ENCODE peak calls at places on chromosome 12, in six cellular contexts. O, E, A, P, V and G are unnamed samples. For H3K4me1, the result is how much of the 10 kb centered on the place peaks cover.

GRCh38 chr12:54879579-54879978 is 25.3 kb downstream of the MUCL1 start:
- DNase-seq in E (no peak), O (no peak), A (no peak), P (no peak), V (peak), G (no peak)

GRCh38 chr12:12327802-12328201 is 22.2 kb downstream of the MANSC1 start:
- DNase-seq in E (peak), V (peak), O (no peak), P (peak), A (no peak), G (peak)

GRCh38 chr12:108850854-108851573 is 6.4 kb downstream of the SSH1 start:
- DNase-seq in O (no peak), P (peak), A (no peak), V (peak), E (peak), G (no peak)

GRCh38 chr12:121467638-121468403 is 67.9 kb downstream of the RNF34 start:
- DNase-seq in O (peak), P (peak), A (no peak), V (peak), E (no peak), G (no peak)

GRCh38 chr12:43347026-43347425 is 205.0 kb downstream of the ADAMTS20 start:
- DNase-seq in P (no peak), E (no peak), V (no peak), O (no peak), A (no peak), G (no peak)

GRCh38 chr12:108734200-108734906 is 3.0 kb upstream of the CORO1C start:
- DNase-seq in V (peak), A (peak), O (no peak), P (peak), E (peak), G (no peak)

GRCh38 chr12:109797905-109798669 is 35.1 kb downstream of the TRPV4 start:
- DNase-seq in V (no peak), A (no peak), P (peak), O (no peak), E (no peak), G (no peak)

GRCh38 chr12:53980448-53981388 is 4.2 kb upstream of the HOXC10 start:
- DNase-seq in A (no peak), E (no peak), P (no peak), V (no peak), O (no peak), G (no peak)

GRCh38 chr12:120842595-120842994 is 61.6 kb downstream of the SPPL3 start:
- DNase-seq in E (peak), V (peak), A (no peak), O (no peak), P (no peak), G (no peak)

GRCh38 chr12:4268549-4269181 is 4.9 kb upstream of the CCND2 start:
- DNase-seq in E (no peak), V (peak), P (no peak), O (no peak), A (peak), G (no peak)

GRCh38 chr12:46843811-46844210 is 18.0 kb upstream of the SLC38A4 start:
- DNase-seq in E (peak), O (no peak), A (no peak), P (no peak), V (peak), G (no peak)

GRCh38 chr12:122040579-122041386 is 19.1 kb downstream of the BCL7A start:
- DNase-seq in E (no peak), V (no peak), A (peak), P (peak), O (peak), G (no peak)

GRCh38 chr12:32091696-32092095 is 15.0 kb upstream of the BICD1 start:
- DNase-seq in O (no peak), V (no peak), P (no peak), A (no peak), E (no peak), G (no peak)

GRCh38 chr12:64890873-64891468 is 66.5 kb downstream of the TBC1D30 start:
- DNase-seq in P (peak), V (peak), O (no peak), A (no peak), E (peak), G (peak)

GRCh38 chr12:111887916-111888745 is 46.1 kb downstream of the MAPKAPK5 start:
- DNase-seq in A (no peak), E (no peak), V (no peak), O (no peak), P (no peak), G (no peak)

GRCh38 chr12:6340745-6341438 is 984 bp downstream of the TNFRSF1A start:
- DNase-seq in A (no peak), V (no peak), P (no peak), E (no peak), O (no peak), G (no peak)

GRCh38 chr12:6369916-6370575 is 5.3 kb downstream of the SCNN1A start:
- DNase-seq in P (peak), O (no peak), A (no peak), E (no peak), V (no peak), G (no peak)

GRCh38 chr12:82931349-82932116 is 244.8 kb downstream of the TMTC2 start:
- DNase-seq in P (no peak), V (peak), O (no peak), E (no peak), A (no peak), G (peak)

GRCh38 chr12:120767071-120768024 is 41.7 kb downstream of the ACADS start:
- DNase-seq in O (no peak), A (no peak), P (no peak), E (no peak), V (no peak), G (no peak)

GRCh38 chr12:109775172-109775881 is 57.9 kb downstream of the TRPV4 start:
- DNase-seq in A (peak), O (peak), P (peak), E (peak), V (peak), G (peak)

GRCh38 chr12:67726868-67727267 is 78.3 kb downstream of the DYRK2 start:
- DNase-seq in P (no peak), O (no peak), E (no peak), A (no peak), V (no peak), G (no peak)

GRCh38 chr12:39505562-39505961 is 62.6 kb upstream of the KIF21A start:
- DNase-seq in V (no peak), O (no peak), P (no peak), A (no peak), E (no peak), G (no peak)

GRCh38 chr12:25960176-25960575 is 1.7 kb downstream of the RASSF8 start:
- DNase-seq in A (no peak), P (peak), E (peak), V (peak), O (no peak), G (no peak)

GRCh38 chr12:44525806-44526654 is 350.1 kb downstream of the NELL2 start:
- DNase-seq in E (no peak), P (no peak), A (no peak), V (no peak), O (no peak), G (no peak)

GRCh38 chr12:105945935-105946334 is 192.8 kb downstream of the NUAK1 start:
- DNase-seq in V (no peak), O (no peak), E (no peak), A (no peak), P (no peak), G (peak)

GRCh38 chr12:128795530-128796361 is 28.0 kb downstream of the SLC15A4 start:
- DNase-seq in P (no peak), O (peak), V (no peak), A (no peak), E (no peak), G (no peak)

GRCh38 chr12:104152691-104153241 is 14.8 kb upstream of the NFYB start:
- DNase-seq in P (no peak), O (no peak), E (no peak), A (no peak), V (no peak), G (no peak)

GRCh38 chr12:38904932-38905479 is 385 bp downstream of the CPNE8 start:
- DNase-seq in A (peak), E (no peak), V (no peak), O (peak), P (peak), G (peak)

GRCh38 chr12:86249276-86249675 is 6.9 kb downstream of the MGAT4C start:
- DNase-seq in A (no peak), O (no peak), V (no peak), P (no peak), E (no peak), G (no peak)

GRCh38 chr12:38159092-38159551 is 157.5 kb upstream of the ALG10B start:
- DNase-seq in E (no peak), P (no peak), A (no peak), V (no peak), O (peak), G (no peak)

GRCh38 chr12:110067531-110067930 is 19.2 kb upstream of the C12orf76 start:
- DNase-seq in O (no peak), A (no peak), E (no peak), P (peak), V (no peak), G (no peak)

GRCh38 chr12:53508534-53509199 is 1.4 kb upstream of the NPFF start:
- DNase-seq in E (peak), V (peak), P (peak), O (peak), A (peak), G (peak)

GRCh38 chr12:103538397-103538796 is 42.6 kb upstream of the C12orf42 start:
- DNase-seq in A (no peak), P (no peak), V (no peak), O (no peak), E (no peak), G (no peak)

GRCh38 chr12:102347761-102348160 is 132.6 kb downstream of the IGF1 start:
- DNase-seq in E (no peak), A (no peak), V (no peak), O (no peak), P (no peak), G (no peak)

GRCh38 chr12:102342281-102343006 is 137.9 kb downstream of the IGF1 start:
- DNase-seq in V (no peak), E (no peak), P (no peak), A (no peak), O (no peak), G (no peak)

GRCh38 chr12:102343361-102344121 is 136.8 kb downstream of the IGF1 start:
- DNase-seq in E (peak), A (no peak), O (no peak), V (peak), P (peak), G (no peak)

GRCh38 chr12:102349079-102349478 is 131.3 kb downstream of the IGF1 start:
- DNase-seq in E (no peak), V (no peak), A (no peak), O (no peak), P (no peak), G (no peak)

GRCh38 chr12:102344691-102345090 is 135.7 kb downstream of the IGF1 start:
- DNase-seq in P (no peak), V (no peak), A (no peak), O (no peak), E (no peak), G (no peak)
- H3K4me1 ChIP-seq in P (under half), V (under half), A (under half), O (under half), E (under half), G (under half)

DNA sequence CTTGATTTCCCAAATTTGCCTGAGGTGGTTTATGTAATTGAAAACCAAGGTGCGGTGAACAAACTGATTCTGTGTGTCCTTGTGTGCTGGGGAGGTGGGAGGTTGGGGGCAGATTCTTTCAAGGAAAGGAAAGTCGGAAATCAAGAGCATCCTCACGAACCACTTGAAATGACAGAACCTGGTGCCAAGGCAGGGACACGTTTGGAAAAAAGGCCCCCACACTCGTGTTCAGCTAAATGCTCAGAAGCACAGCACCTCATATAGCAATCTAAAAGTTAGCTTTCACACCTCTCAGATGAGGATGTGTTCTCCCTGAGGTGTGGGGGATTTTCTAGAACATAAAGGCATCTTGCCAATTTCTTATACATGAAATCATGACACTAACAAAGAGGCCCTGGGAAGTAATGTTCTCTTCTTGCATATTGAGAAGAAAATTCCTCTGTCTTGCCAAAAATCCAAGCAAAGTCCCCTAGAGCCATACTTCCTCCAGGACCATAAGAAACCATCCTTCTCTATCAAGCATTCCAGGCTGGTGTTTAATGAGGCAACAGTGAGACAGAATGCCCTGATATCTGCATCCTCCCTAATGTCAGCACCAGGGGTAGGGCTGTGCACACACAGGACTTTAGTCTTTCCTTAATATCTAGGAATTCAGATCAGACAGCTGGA is 119.7 kb downstream of the PLXNC1 start:
- DNase-seq in E (no peak), O (no peak), V (peak), A (no peak), P (no peak), G (no peak)
- H3K4me3 ChIP-seq in E (no peak), O (no peak), V (peak), A (no peak), P (no peak), G (no peak)

GRCh38 chr12:15244341-15244740 is 23.1 kb upstream of the RERG start:
- DNase-seq in E (no peak), O (no peak), V (no peak), P (no peak), A (no peak), G (no peak)
- H3K4me1 ChIP-seq in E (under half), O (under half), V (under half), P (under half), A (under half), G (under half)

GRCh38 chr12:66048218-66048842 is 82.2 kb downstream of the LLPH start:
- DNase-seq in A (peak), E (no peak), V (no peak), O (no peak), P (no peak), G (no peak)

GRCh38 chr12:66050610-66051009 is 79.9 kb downstream of the LLPH start:
- DNase-seq in V (no peak), A (no peak), E (no peak), O (no peak), P (no peak), G (no peak)

GRCh38 chr12:66048843-66049537 is 81.6 kb downstream of the LLPH start:
- DNase-seq in V (peak), P (peak), A (no peak), O (no peak), E (peak), G (no peak)

GRCh38 chr12:66050283-66050576 is 80.3 kb downstream of the LLPH start:
- DNase-seq in E (no peak), P (no peak), A (no peak), V (no peak), O (no peak), G (no peak)

DNA sequence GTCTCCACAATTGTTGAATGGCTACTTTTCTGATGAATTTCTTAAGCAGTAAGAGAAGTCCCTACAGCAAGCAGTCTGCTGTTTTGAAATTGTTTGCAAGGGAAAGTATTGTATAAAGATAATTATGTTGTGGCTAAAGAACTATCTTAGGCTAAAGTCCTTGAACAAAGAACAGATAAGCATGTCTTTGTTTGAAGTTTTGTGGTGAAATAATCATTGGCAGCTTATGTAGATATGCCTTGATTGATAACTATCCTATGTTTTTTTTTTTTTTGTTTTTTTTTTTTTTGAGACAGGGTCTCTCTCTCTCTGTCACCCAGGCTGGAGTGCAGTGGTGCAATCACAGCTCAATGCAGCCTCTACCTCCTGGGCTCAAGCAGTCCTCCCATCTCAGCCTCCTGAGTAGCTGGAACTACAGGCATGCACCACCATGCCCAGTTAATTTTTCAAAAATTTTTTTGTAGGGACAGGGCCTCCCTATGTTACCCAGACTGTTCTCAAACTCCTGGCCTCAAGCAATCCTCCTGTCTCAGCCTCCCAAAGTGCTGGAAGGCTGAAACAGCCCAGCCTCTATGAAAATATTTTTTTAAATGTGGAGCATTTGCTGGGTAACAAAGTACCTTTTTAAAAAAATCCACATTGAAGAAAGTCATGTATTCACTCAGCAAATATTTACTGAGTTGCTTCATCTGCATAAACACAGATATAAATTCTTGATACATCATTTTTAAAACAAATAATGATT is 80.8 kb downstream of the LLPH start:
- DNase-seq in V (peak), E (peak), O (no peak), P (no peak), A (no peak), G (no peak)
- H3K4me3 ChIP-seq in V (no peak), E (no peak), O (no peak), P (no peak), A (no peak), G (no peak)

DNA sequence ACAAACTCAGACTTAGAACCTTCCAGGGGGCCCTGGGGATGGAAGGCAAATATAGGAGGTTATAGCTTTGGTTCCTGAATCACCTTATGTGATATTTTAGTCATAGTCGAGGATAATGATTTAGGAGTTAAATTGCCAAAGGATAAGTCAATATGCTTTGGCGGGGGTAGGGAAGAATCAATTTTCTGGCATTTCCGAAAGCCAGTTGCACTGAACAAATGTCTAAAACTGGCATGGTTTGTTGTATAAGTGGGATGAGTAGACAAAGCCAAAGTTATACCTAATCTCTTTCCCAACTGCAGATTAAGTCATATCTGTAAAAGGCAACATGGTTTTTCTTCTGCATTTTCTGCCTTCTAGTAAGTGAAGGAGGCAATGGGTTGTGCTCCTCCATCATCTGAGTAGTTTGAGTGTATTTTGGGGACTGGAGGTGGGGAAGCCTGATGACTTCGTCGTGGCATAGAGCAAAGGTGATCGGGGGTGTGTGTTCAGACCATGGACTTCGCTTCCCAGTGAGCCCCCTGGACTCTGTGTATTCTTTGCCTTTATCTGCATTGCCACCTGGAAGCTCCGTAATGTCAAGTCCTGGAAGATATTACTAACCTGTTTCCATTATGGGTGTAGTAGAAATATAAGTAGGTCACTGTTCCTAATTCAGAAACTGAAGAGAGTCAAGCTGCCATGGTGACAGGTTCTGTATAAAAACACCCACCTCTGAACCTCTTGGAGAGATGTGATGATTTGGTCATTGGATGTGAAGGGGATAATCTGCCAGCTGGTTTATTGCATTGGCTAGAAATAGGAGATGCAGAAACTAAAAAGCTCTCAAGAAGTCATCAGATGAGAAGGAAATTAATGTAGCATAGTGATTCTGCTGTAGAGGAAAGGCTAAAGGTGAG is 24.5 kb downstream of the PPFIBP1 start:
- DNase-seq in P (no peak), E (no peak), A (no peak), O (no peak), V (no peak), G (no peak)
- H3K4me1 ChIP-seq in P (under half), E (under half), A (under half), O (under half), V (half or more), G (under half)

GRCh38 chr12:49345840-49346658 is 639 bp upstream of the DNAJC22 start:
- DNase-seq in E (no peak), A (no peak), P (no peak), V (peak), O (peak), G (no peak)
- H3K4me3 ChIP-seq in E (peak), A (peak), P (peak), V (peak), O (peak), G (peak)

GRCh38 chr12:94172973-94173372 is 24.6 kb downstream of the PLXNC1 start:
- DNase-seq in E (peak), V (peak), O (no peak), A (no peak), P (peak), G (no peak)
- H3K4me1 ChIP-seq in E (under half), V (under half), O (under half), A (under half), P (under half), G (under half)

GRCh38 chr12:2779281-2779680 is 15.5 kb upstream of the FKBP4 start:
- DNase-seq in O (no peak), P (no peak), A (no peak), V (no peak), E (no peak), G (no peak)

GRCh38 chr12:2785017-2785416 is 9.8 kb upstream of the FKBP4 start:
- DNase-seq in O (no peak), P (no peak), V (no peak), E (no peak), A (no peak), G (no peak)

DNA sequence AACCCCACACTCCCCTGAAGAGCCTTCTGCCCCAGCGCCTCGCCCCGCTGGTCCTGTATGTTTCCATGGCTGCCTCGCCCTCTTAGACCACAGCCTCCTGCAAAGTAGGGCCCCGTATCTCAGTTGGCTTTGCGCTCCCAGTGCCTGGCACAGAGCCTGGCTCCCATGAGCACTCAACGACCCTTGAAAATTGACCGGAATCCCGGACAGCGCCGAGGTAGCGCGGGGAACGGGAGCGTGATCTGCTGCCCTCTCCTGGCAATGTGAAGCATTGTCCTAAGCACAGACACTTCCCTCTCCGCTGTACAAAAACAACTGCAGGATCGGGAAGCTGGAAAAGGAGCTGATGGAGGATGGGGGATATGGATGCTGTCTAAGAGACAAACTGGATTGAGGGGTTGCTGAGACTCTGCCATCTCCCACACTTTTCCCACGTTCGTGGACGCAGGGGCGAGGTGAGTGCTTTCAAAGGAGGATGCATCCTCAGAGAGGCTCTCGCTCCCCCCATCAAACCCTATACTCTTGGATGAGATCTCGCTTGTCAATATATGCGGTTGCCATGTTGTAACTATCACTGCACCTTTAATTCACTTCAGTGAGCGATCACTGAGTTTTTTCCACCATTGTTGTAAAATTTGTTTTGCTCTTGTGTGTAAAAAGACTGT is 10.7 kb upstream of the FKBP4 start:
- DNase-seq in V (peak), O (peak), E (peak), A (peak), P (peak), G (peak)
- H3K4me3 ChIP-seq in V (peak), O (peak), E (no peak), A (no peak), P (peak), G (no peak)